ENCODE peak calls at places on chromosome 20, in eight cellular contexts. Q is stomach, D is suprapubic skin, Z is spleen, W is HCT116, Y is transverse colon, L is SK-N-MC, B is upper lobe of left lung. H is an unnamed sample.

GRCh38 chr20:34316191-34316814 is 13.1 kb upstream of the AHCY start:
- DNase-seq in D (no peak), Z (no peak), Q (no peak), W (peak; percentile 33), B (no peak), L (no peak), Y (no peak), H (no peak)

GRCh38 chr20:62858059-62858458 is 3.6 kb downstream of the TCFL5 start:
- DNase-seq in B (no peak), Q (no peak), W (no peak), L (no peak), Y (no peak), Z (no peak), D (no peak), H (no peak)

GRCh38 chr20:13644010-13644409 is 5.3 kb upstream of the TASP1 start:
- DNase-seq in D (no peak), Q (no peak), L (no peak), B (no peak), W (no peak), Y (no peak), Z (no peak), H (no peak)

GRCh38 chr20:24958506-24959385 is 9.7 kb downstream of the CST7 start:
- DNase-seq in D (no peak), W (no peak), B (peak; percentile 18), Y (no peak), Q (no peak), L (no peak), Z (peak; percentile 66), H (peak; percentile 85)

GRCh38 chr20:61263938-61264337 is 11.9 kb downstream of the CDH4 start:
- DNase-seq in Y (no peak), Z (no peak), L (no peak), D (no peak), B (no peak), W (no peak), Q (no peak), H (no peak)

GRCh38 chr20:45037050-45037449 is 63.9 kb downstream of the KCNS1 start:
- DNase-seq in D (no peak), Q (peak; percentile 28), W (no peak), B (no peak), Z (no peak), L (no peak), Y (no peak), H (no peak)

GRCh38 chr20:25309395-25310267 is 61.7 kb downstream of the PYGB start:
- DNase-seq in Z (peak; percentile 78), L (no peak), D (peak; percentile 77), B (peak; percentile 52), W (peak; percentile 65), Y (peak; percentile 77), Q (peak; percentile 53), H (no peak)

GRCh38 chr20:39829255-39829654 is 859.8 kb downstream of the MAFB start:
- DNase-seq in Y (no peak), L (peak; percentile 69), B (no peak), D (no peak), Z (no peak), Q (no peak), W (no peak), H (no peak)

GRCh38 chr20:54123587-54124180 is 50.1 kb downstream of the CYP24A1 start:
- DNase-seq in L (no peak), D (no peak), B (peak; percentile 89), Z (no peak), Y (peak; percentile 79), Q (peak; percentile 84), W (peak; percentile 100), H (peak; percentile 98)

GRCh38 chr20:33490023-33490933 is at the start of gene CBFA2T2:
- DNase-seq in Y (peak; percentile 65), L (no peak), B (peak; percentile 50), Q (no peak), D (peak; percentile 87), W (peak; percentile 28), Z (no peak), H (no peak)

GRCh38 chr20:62829231-62830230 is 12.7 kb downstream of the COL9A3 start:
- DNase-seq in L (no peak), W (no peak), D (no peak), B (no peak), Q (no peak), Y (no peak), Z (peak; percentile 64), H (no peak)

GRCh38 chr20:4844325-4844724 is 122.6 kb downstream of the PRND start:
- DNase-seq in B (no peak), Q (no peak), Z (no peak), Y (no peak), L (no peak), W (no peak), D (no peak), H (no peak)

DNA sequence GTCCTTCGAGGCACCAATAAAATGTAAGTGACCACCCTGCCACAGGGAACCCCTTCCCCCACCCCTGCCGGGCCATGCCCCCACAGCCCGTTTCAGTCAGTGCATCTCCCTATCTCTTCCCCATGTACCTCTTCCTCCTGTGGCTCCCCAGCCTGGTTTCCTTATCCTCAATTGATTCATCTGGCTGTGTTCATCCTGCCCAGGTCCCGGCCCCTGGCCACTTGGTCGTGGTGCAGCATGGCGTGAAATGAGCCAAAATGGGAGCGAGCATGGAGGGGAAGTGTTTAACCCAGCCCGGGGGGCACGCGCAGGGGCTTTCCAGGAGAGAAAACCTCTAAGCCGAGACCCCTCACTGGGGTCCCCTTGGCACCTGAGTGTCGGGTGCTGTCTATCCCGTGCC is 35.9 kb downstream of the HM13 start:
- DNase-seq in Z (no peak), W (no peak), L (no peak), Q (no peak), D (no peak), B (no peak), Y (no peak), H (no peak)
- H3K36me3 ChIP-seq in Z (no peaks in the 10 kb centered on the region), W (peaks cover 32% of the 10 kb centered on the region), L (peaks cover 59% of the 10 kb centered on the region), Q (peaks cover 91% of the 10 kb centered on the region), D (peaks cover 61% of the 10 kb centered on the region), B (peaks cover 37% of the 10 kb centered on the region), Y (peaks cover 3% of the 10 kb centered on the region), H (peaks cover 36% of the 10 kb centered on the region)

GRCh38 chr20:3157817-3158216 is 1.8 kb downstream of the FASTKD5 start:
- DNase-seq in Y (no peak), Q (no peak), Z (no peak), L (no peak), D (no peak), W (no peak), B (no peak), H (no peak)

GRCh38 chr20:3156811-3157619 is 2.6 kb downstream of the FASTKD5 start:
- DNase-seq in D (no peak), W (no peak), Q (no peak), Y (no peak), L (no peak), B (peak; percentile 45), Z (no peak), H (no peak)

GRCh38 chr20:3161316-3162079 is 1.8 kb upstream of the FASTKD5 start:
- DNase-seq in D (no peak), B (no peak), L (no peak), Y (no peak), Z (no peak), Q (no peak), W (no peak), H (no peak)

GRCh38 chr20:3160418-3160817 is 753 bp upstream of the FASTKD5 start:
- DNase-seq in L (no peak), W (no peak), B (no peak), D (no peak), Y (no peak), Q (no peak), Z (no peak), H (no peak)

GRCh38 chr20:3158968-3159431 is 665 bp downstream of the FASTKD5 start:
- DNase-seq in D (no peak), W (no peak), Z (no peak), Q (no peak), L (no peak), B (no peak), Y (no peak), H (no peak)
- TF ChIP-seq POLR2AphosphoS5 in D (no peak), W (no peak), Z (no peak), Q (no peak), L (no peak), B (no peak), Y (no peak), H (no peak)

GRCh38 chr20:8842525-8842924 is 226.4 kb upstream of the PLCB4 start:
- DNase-seq in D (no peak), Q (no peak), B (no peak), L (no peak), W (no peak), Z (no peak), Y (no peak), H (no peak)

DNA sequence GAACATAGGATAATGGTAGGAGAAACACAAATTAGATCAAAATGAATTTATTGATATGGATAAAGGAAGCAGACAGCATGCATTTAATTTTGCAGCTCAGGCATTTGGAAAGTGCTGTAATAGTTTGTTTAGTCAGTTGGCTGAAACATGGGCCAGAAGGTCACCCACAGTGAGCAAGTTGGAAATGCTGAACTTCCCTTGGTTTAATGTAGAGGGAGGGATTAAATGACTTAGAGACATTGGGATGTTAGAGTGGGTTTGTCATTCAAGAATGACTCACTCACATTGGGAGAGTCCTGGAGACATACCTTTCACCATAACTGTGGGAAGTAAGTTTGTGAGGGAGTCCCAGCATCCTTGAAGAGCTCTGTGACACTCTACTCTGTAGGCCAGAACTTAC is 231.5 kb upstream of the PLCB4 start:
- DNase-seq in Y (no peak), W (no peak), B (no peak), L (no peak), Q (no peak), Z (no peak), D (no peak), H (no peak)
- H3K27ac ChIP-seq in Y (no peak overlapping the region), W (no peak overlapping the region), B (no peak overlapping the region), L (no peak overlapping the region), Q (no peak overlapping the region), Z (no peak overlapping the region), D (no peak overlapping the region), H (no peak overlapping the region)

GRCh38 chr20:57241592-57241991 is 24.8 kb downstream of the BMP7 start:
- DNase-seq in Y (no peak), B (no peak), Q (no peak), D (no peak), L (no peak), W (no peak), Z (no peak), H (no peak)

GRCh38 chr20:57244221-57244585 is 22.2 kb downstream of the BMP7 start:
- DNase-seq in Q (no peak), L (no peak), W (no peak), D (no peak), Z (no peak), B (no peak), Y (no peak), H (no peak)

GRCh38 chr20:57240850-57241429 is 25.5 kb downstream of the BMP7 start:
- DNase-seq in Q (no peak), Z (no peak), D (no peak), B (no peak), W (no peak), Y (no peak), L (no peak), H (no peak)

GRCh38 chr20:57243480-57244220 is 22.8 kb downstream of the BMP7 start:
- DNase-seq in Y (no peak), Q (no peak), W (no peak), Z (no peak), L (no peak), D (no peak), B (no peak), H (no peak)

DNA sequence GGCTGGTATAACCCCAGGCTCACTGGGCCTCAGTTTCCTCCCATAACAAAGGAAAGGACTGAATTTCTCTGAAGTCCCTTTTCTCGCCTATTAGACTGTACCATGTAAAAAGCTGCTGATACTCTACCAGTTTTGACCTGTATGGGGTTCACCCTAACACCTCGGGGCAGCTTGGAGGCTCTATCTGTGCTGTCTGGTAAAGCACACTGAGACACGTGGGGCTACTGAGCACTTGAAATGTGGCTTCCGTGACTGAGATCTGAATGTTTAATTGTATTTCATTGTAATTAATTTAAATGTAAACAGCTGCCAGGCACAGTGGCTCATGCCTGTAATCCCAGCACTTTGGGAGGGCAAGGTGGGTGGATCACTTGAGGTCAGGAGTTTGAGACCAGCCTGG is 24.0 kb downstream of the BMP7 start:
- DNase-seq in Q (no peak), Z (no peak), W (no peak), D (no peak), Y (no peak), B (no peak), L (no peak), H (no peak)
- H3K36me3 ChIP-seq in Q (no peaks in the 10 kb centered on the region), Z (no peaks in the 10 kb centered on the region), W (no peaks in the 10 kb centered on the region), D (no peaks in the 10 kb centered on the region), Y (no peaks in the 10 kb centered on the region), B (no peaks in the 10 kb centered on the region), L (no peaks in the 10 kb centered on the region), H (no peaks in the 10 kb centered on the region)

H was measured in vagina.